ENCODE peak calls at places on chromosomes 12 and 14, in eight cellular contexts. Z is effector memory CD4-positive, alpha-beta T cell; O is HepG2; F is cardiac muscle cell; Q is cardiac fibroblast; I is spleen; P is choroid plexus epithelial cell; W is HFF-Myc. U is an unnamed sample.

GRCh38 chr14:21543426-21544350 is 17.5 kb upstream of the SALL2 start:
- DNase-seq in W (no peak), F (peak), I (no peak), Q (no peak), Z (no peak), P (no peak), O (no peak), U (no peak)

GRCh38 chr14:26596722-26597030 is 1.2 kb downstream of the NOVA1 start:
- DNase-seq in W (no peak), I (no peak), P (no peak), Z (no peak), O (no peak), F (peak), Q (peak), U (no peak)

GRCh38 chr14:81220488-81220766 is 332 bp downstream of the GTF2A1 start:
- DNase-seq in F (no peak), Q (no peak), P (no peak), O (no peak), W (no peak), Z (no peak), I (no peak), U (no peak)

GRCh38 chr14:23009939-23010718 is at the start of gene C14orf93:
- DNase-seq in Q (peak), F (peak), P (peak), O (peak), I (peak), Z (peak), W (no peak), U (peak)

GRCh38 chr12:95836630-95837239 is 22.0 kb upstream of the SNRPF start:
- DNase-seq in I (no peak), W (peak), P (peak), O (no peak), F (no peak), Q (peak), Z (no peak), U (no peak)

GRCh38 chr14:53109688-53110041 is 43.5 kb downstream of the DDHD1 start:
- DNase-seq in F (no peak), I (no peak), P (no peak), O (peak), W (no peak), Z (no peak), Q (no peak), U (no peak)

GRCh38 chr14:70152704-70153103 is 36.0 kb downstream of the SLC8A3 start:
- DNase-seq in W (no peak), O (no peak), F (no peak), P (no peak), Q (no peak), I (no peak), Z (no peak), U (no peak)

GRCh38 chr14:101721951-101722661 is 39.4 kb upstream of the PPP2R5C start:
- DNase-seq in Z (peak), O (peak), I (peak), F (no peak), P (peak), W (peak), Q (no peak), U (peak)

GRCh38 chr14:34331728-34332623 is 130.1 kb downstream of the SPTSSA start:
- DNase-seq in Q (peak), O (peak), P (peak), F (peak), W (peak), I (peak), Z (peak), U (peak)

GRCh38 chr14:33404054-33404453 is 465.4 kb downstream of the NPAS3 start:
- DNase-seq in Z (no peak), F (no peak), W (peak), Q (peak), P (peak), O (no peak), I (no peak), U (no peak)

GRCh38 chr14:94640721-94641631 is 28.8 kb downstream of the SERPINA3 start:
- DNase-seq in P (peak), I (no peak), Q (no peak), W (no peak), Z (no peak), O (no peak), F (no peak), U (no peak)

GRCh38 chr12:74415633-74416032 is 122.0 kb upstream of the ATXN7L3B start:
- DNase-seq in F (peak), Q (peak), Z (no peak), P (peak), O (peak), I (no peak), W (no peak), U (peak)

GRCh38 chr12:55965941-55966407 is at the start of gene PMEL:
- DNase-seq in F (no peak), W (no peak), Z (no peak), P (peak), Q (no peak), I (no peak), O (no peak), U (no peak)

GRCh38 chr14:50669441-50669986 is 1.4 kb upstream of the SAV1 start:
- DNase-seq in Q (no peak), W (no peak), Z (no peak), O (no peak), P (no peak), I (no peak), F (no peak), U (no peak)

GRCh38 chr14:75794615-75795038 is 133.6 kb downstream of the TTLL5 start:
- DNase-seq in Z (no peak), P (peak), I (no peak), Q (peak), F (peak), W (peak), O (peak), U (no peak)

GRCh38 chr12:62789856-62790255 is 145.1 kb downstream of the PPM1H start:
- DNase-seq in Z (no peak), P (no peak), I (no peak), F (no peak), W (no peak), O (no peak), Q (no peak), U (no peak)

GRCh38 chr14:104897286-104898194 is 27.1 kb upstream of the PLD4 start:
- DNase-seq in Z (no peak), I (no peak), P (no peak), O (no peak), W (no peak), Q (no peak), F (no peak), U (no peak)

GRCh38 chr12:131085816-131086591 is 132.3 kb downstream of the ADGRD1 start:
- DNase-seq in Q (no peak), Z (no peak), O (no peak), F (no peak), I (peak), W (no peak), P (no peak), U (no peak)

GRCh38 chr14:103427485-103428443 is 42.5 kb downstream of the MARK3 start:
- DNase-seq in O (no peak), Q (peak), F (no peak), Z (no peak), W (peak), P (peak), I (no peak), U (peak)

GRCh38 chr12:3604750-3605638 is 114.0 kb downstream of the PRMT8 start:
- DNase-seq in W (no peak), I (peak), F (peak), Q (peak), Z (no peak), O (no peak), P (no peak), U (no peak)

GRCh38 chr12:117076410-117077372 is 22.5 kb downstream of the TESC start:
- DNase-seq in Z (no peak), Q (no peak), I (no peak), F (no peak), O (no peak), W (no peak), P (peak), U (peak)

GRCh38 chr12:470133-470532 is 10.4 kb downstream of the B4GALNT3 start:
- DNase-seq in Q (no peak), F (peak), I (no peak), Z (no peak), P (no peak), O (no peak), W (no peak), U (no peak)

GRCh38 chr14:100816286-100816949 is 9.5 kb upstream of the MEG3 start:
- DNase-seq in P (no peak), O (peak), Q (no peak), I (peak), W (no peak), Z (no peak), F (no peak), U (no peak)

GRCh38 chr12:19402743-19403400 is 36.4 kb upstream of the AEBP2 start:
- DNase-seq in P (peak), F (peak), I (peak), Z (no peak), O (peak), W (no peak), Q (peak), U (no peak)

GRCh38 chr12:104873374-104873773 is 84.7 kb downstream of the SLC41A2 start:
- DNase-seq in Q (peak), O (no peak), I (no peak), Z (no peak), F (no peak), P (no peak), W (no peak), U (no peak)

GRCh38 chr14:31265701-31266398 is 58.3 kb upstream of the HECTD1 start:
- DNase-seq in Z (no peak), F (no peak), Q (peak), W (no peak), P (no peak), I (no peak), O (peak), U (no peak)

GRCh38 chr12:96431067-96431466 is 30.8 kb upstream of the CDK17 start:
- DNase-seq in F (no peak), I (no peak), W (no peak), Q (no peak), Z (no peak), P (no peak), O (no peak), U (no peak)

GRCh38 chr12:51867796-51868428 is 19.4 kb upstream of the FIGNL2 start:
- DNase-seq in O (no peak), Q (no peak), W (no peak), I (no peak), Z (no peak), P (no peak), F (no peak), U (no peak)

GRCh38 chr12:51871126-51871525 is 16.8 kb upstream of the ANKRD33 start:
- DNase-seq in W (no peak), Q (no peak), P (no peak), O (no peak), I (no peak), F (no peak), Z (no peak), U (no peak)

GRCh38 chr12:51869931-51870330 is 18.0 kb upstream of the ANKRD33 start:
- DNase-seq in Q (no peak), Z (no peak), I (no peak), F (no peak), O (no peak), W (no peak), P (no peak), U (no peak)

GRCh38 chr12:51869490-51869865 is 18.4 kb upstream of the ANKRD33 start:
- DNase-seq in P (no peak), F (no peak), I (no peak), Q (no peak), Z (no peak), O (no peak), W (no peak), U (no peak)

DNA sequence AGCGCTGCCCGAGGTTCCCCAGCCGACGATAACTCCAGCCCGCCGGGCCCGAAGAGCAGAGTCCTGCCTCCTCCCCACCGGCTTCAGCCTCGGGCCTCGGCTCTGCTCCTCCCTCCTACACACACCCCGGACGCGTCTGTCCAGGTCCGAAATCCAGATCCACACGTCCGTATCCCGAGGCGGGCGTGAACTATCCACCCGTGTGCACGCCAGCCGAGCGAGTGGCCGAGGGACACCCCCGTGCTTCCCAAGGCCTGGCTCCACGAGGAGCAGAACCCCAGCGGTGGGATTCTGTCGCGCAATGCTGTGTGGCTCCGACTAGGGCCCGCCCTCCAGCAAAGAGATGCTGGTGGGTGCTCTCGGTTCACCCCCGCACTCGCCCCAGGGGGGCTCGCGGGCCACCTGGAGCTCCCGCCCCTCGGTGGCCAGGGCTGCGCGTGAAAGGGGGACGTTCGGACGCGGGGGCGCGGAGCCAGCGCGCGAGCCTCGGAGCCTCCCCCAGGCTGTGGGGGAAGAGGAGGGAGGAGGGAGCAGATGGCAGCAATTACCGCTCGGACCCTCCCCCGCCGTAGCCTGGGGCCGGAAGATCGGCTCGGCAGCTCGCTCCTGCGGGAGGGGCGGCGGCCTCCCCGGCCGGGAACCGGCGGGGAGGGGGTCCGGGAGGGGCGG is 18.9 kb upstream of the ANKRD33 start:
- DNase-seq in Z (no peak), F (no peak), Q (no peak), I (no peak), W (no peak), P (no peak), O (no peak), U (no peak)
- H3K4me3 ChIP-seq in Z (peak), F (peak), Q (peak), I (peak), W (peak), P (peak), O (no peak), U (no peak)

DNA sequence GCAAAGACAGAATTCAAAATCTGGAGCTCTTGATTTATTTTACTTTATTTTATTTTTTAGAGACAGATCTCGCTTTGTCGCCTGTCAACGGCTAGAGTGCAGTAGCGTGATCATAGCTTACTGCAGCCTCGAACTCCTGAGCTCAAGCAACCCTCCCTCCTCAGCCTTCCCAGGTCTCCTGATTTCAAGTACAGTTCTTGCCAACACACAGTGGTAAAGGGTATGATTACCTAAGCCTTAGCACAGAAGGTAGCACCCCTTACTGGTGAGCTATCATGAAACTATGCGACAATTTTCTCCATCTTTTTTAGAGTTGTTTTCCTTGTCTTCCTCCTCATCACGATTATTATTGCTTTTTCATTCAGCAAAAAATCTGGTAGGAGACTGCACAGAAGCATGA is 94.3 kb upstream of the ETV6 start:
- DNase-seq in Q (no peak), Z (no peak), O (no peak), F (no peak), I (no peak), P (no peak), W (no peak), U (no peak)
- H3K4me3 ChIP-seq in Q (no peak), Z (no peak), O (no peak), F (no peak), I (no peak), P (no peak), W (no peak), U (no peak)

GRCh38 chr14:76904100-76904739 is 78.0 kb downstream of the LRRC74A start:
- DNase-seq in F (no peak), Z (no peak), Q (peak), W (no peak), I (no peak), P (peak), O (no peak), U (no peak)
- H3K4me3 ChIP-seq in F (no peak), Z (peak), Q (no peak), W (peak), I (no peak), P (no peak), O (no peak), U (no peak)

GRCh38 chr12:52005218-52005902 is 1.4 kb upstream of the TAMALIN start:
- DNase-seq in O (no peak), Z (no peak), P (no peak), I (no peak), W (no peak), F (no peak), Q (no peak), U (no peak)
- H3K4me3 ChIP-seq in O (no peak), Z (no peak), P (no peak), I (no peak), W (no peak), F (no peak), Q (no peak), U (no peak)

GRCh38 chr12:49983892-49984291 is 11.1 kb downstream of the AQP6 start:
- DNase-seq in Q (peak), O (no peak), F (peak), Z (no peak), W (peak), I (no peak), P (peak), U (no peak)
- H3K4me3 ChIP-seq in Q (no peak), O (no peak), F (no peak), Z (no peak), W (no peak), I (no peak), P (no peak), U (no peak)

GRCh38 chr14:91115986-91116385 is 2.1 kb downstream of the DGLUCY start:
- DNase-seq in W (no peak), Z (no peak), I (no peak), F (no peak), O (no peak), Q (peak), P (no peak), U (no peak)

GRCh38 chr14:91114079-91115065 is 499 bp downstream of the DGLUCY start:
- DNase-seq in P (peak), O (peak), F (peak), W (no peak), Z (peak), Q (peak), I (peak), U (peak)

GRCh38 chr14:91117960-91118359 is 4.1 kb downstream of the DGLUCY start:
- DNase-seq in O (no peak), F (no peak), I (peak), P (no peak), W (no peak), Q (no peak), Z (no peak), U (no peak)

GRCh38 chr14:91118511-91119068 is 4.7 kb downstream of the DGLUCY start:
- DNase-seq in I (no peak), W (no peak), F (no peak), Z (no peak), P (no peak), O (no peak), Q (no peak), U (no peak)

GRCh38 chr14:91116913-91117588 is 3.2 kb downstream of the DGLUCY start:
- DNase-seq in P (no peak), I (no peak), Z (no peak), W (no peak), Q (peak), O (no peak), F (no peak), U (no peak)
- H3K4me3 ChIP-seq in P (no peak), I (no peak), Z (peak), W (no peak), Q (no peak), O (no peak), F (no peak), U (no peak)

DNA sequence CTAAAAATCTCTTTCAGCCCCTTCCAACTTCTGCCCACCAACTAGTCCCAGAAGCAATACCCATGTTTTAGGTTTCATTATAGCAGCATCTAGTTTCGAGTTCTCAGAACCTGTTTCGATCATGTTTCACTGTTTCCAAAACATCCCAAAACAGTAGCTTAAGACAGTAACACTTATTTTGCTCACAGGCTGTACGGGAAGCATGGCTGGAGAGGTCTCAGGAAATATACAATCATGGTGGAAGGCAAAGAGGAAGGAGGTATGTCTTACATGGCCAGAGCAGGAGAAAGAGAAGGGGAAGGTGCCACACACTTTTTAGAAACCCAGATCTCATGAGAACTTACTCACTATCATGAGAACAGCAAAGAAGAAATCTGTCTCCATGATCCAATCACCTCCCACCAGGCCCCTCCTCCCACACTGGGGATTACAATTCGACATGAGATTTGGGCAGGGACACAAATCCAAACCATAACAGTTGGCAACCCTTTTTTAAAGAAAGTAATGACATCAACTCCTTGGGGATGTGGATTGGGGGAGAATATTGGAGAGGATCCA is 270.0 kb upstream of the PLEKHG7 start:
- DNase-seq in P (no peak), O (no peak), F (no peak), Q (no peak), I (no peak), Z (no peak), W (no peak), U (no peak)
- H3K4me3 ChIP-seq in P (no peak), O (no peak), F (no peak), Q (no peak), I (no peak), Z (no peak), W (no peak), U (no peak)

U was measured in Jurkat, Clone E6-1.